ENCODE peak calls at places on chromosomes 3 and 15, in four cellular contexts. I is K562, Z is HepG2, M is GM12878. E is an unnamed sample.

GRCh38 chr3:59836525-59836924 is 786.7 kb upstream of the CFAP20DC start:
- DNase-seq in I (no peak), Z (no peak), M (no peak), E (no peak)

GRCh38 chr3:181698263-181698944 is 13.3 kb upstream of the SOX2 start:
- DNase-seq in I (no peak), Z (no peak), M (no peak), E (peak)

GRCh38 chr3:46065294-46065705 is 38.0 kb upstream of the XCR1 start:
- DNase-seq in I (no peak), Z (no peak), M (peak), E (no peak)

GRCh38 chr3:29453278-29453961 is 172.5 kb downstream of the RBMS3 start:
- DNase-seq in I (no peak), Z (no peak), M (no peak), E (no peak)

GRCh38 chr15:63675263-63675662 is 78.1 kb downstream of the FBXL22 start:
- DNase-seq in I (no peak), Z (no peak), M (no peak), E (no peak)

GRCh38 chr3:6394944-6395343 is 466.0 kb upstream of the GRM7 start:
- DNase-seq in I (no peak), Z (no peak), M (no peak), E (no peak)

GRCh38 chr3:124415471-124415960 is 314.7 kb upstream of the UMPS start:
- DNase-seq in I (no peak), Z (no peak), M (no peak), E (no peak)

GRCh38 chr3:14404396-14405119 is 2.2 kb downstream of the SLC6A6 start:
- DNase-seq in I (no peak), Z (no peak), M (no peak), E (no peak)

GRCh38 chr15:99165956-99166689 is 61.2 kb downstream of the SYNM start:
- DNase-seq in I (no peak), Z (no peak), M (no peak), E (no peak)

GRCh38 chr3:150879141-150879540 is 26.1 kb downstream of the MINDY4B start:
- DNase-seq in I (no peak), Z (no peak), M (no peak), E (no peak)

GRCh38 chr3:73786346-73786807 is 161.6 kb upstream of the PDZRN3 start:
- DNase-seq in I (no peak), Z (no peak), M (no peak), E (no peak)

GRCh38 chr3:42148086-42148842 is 57.1 kb downstream of the TRAK1 start:
- DNase-seq in I (no peak), Z (no peak), M (no peak), E (no peak)

GRCh38 chr15:98914626-98915025 is 93.0 kb downstream of the PGPEP1L start:
- DNase-seq in I (no peak), Z (no peak), M (no peak), E (no peak)

GRCh38 chr15:77851696-77852095 is 219.0 kb upstream of the LINGO1 start:
- DNase-seq in I (no peak), Z (peak), M (no peak), E (no peak)

GRCh38 chr3:64321747-64322146 is 96.5 kb upstream of the PRICKLE2 start:
- DNase-seq in I (no peak), Z (no peak), M (no peak), E (peak)

GRCh38 chr15:99131441-99132023 is 26.7 kb downstream of the SYNM start:
- DNase-seq in I (no peak), Z (peak), M (no peak), E (no peak)

GRCh38 chr15:77243716-77244401 is 172.9 kb upstream of the TSPAN3 start:
- DNase-seq in I (no peak), Z (no peak), M (no peak), E (no peak)

GRCh38 chr15:93121089-93121488 is 32.1 kb upstream of the RGMA start:
- DNase-seq in I (no peak), Z (no peak), M (no peak), E (no peak)

GRCh38 chr15:94857466-94857865 is 626.1 kb downstream of the MCTP2 start:
- DNase-seq in I (peak), Z (no peak), M (no peak), E (no peak)

GRCh38 chr3:142501004-142501926 is 53.4 kb upstream of the XRN1 start:
- DNase-seq in I (no peak), Z (no peak), M (no peak), E (no peak)

GRCh38 chr3:45054196-45054857 is 28.2 kb downstream of the CLEC3B start:
- DNase-seq in I (no peak), Z (no peak), M (no peak), E (no peak)

GRCh38 chr3:41933154-41933676 is 28.7 kb downstream of the ULK4 start:
- DNase-seq in I (no peak), Z (no peak), M (no peak), E (no peak)

GRCh38 chr15:35674873-35675781 is 129.2 kb upstream of the DPH6 start:
- DNase-seq in I (no peak), Z (no peak), M (peak), E (peak)

GRCh38 chr3:72753495-72753894 is 94.8 kb downstream of the SHQ1 start:
- DNase-seq in I (no peak), Z (peak), M (no peak), E (no peak)

GRCh38 chr3:32146669-32147315 is 40.4 kb downstream of the GPD1L start:
- DNase-seq in I (no peak), Z (no peak), M (no peak), E (no peak)

GRCh38 chr15:64678126-64678819 is 97.1 kb downstream of the RBPMS2 start:
- DNase-seq in I (no peak), Z (no peak), M (no peak), E (no peak)

GRCh38 chr3:173249457-173249856 is 108.4 kb upstream of the SPATA16 start:
- DNase-seq in I (no peak), Z (no peak), M (no peak), E (no peak)

GRCh38 chr3:45479627-45480026 is 91.3 kb downstream of the LARS2 start:
- DNase-seq in I (no peak), Z (peak), M (no peak), E (no peak)

GRCh38 chr3:120800625-120801024 is 58.1 kb downstream of the GTF2E1 start:
- DNase-seq in I (no peak), Z (no peak), M (no peak), E (no peak)
- H3K27ac ChIP-seq in I (no peak), Z (no peak), M (no peak), E (no peak)

DNA sequence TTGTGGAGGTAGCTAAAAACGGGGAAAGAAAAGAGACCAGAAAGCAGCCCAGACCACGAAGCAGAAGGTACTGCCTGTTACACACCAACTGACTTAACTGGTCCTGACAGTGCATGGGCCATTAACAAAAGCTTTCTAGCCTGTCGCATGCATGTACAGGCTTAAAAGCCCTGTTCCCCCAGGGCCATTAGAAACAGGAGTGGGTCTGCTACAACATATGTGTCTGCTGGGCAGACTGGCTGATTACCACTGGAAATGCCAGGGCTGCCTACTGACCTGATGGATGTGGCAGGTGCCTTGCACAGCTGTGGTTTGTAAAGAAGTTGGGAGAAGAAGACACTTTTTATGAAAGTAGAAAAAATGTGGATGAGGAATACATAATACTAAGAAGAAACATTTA is 137.4 kb downstream of the GAP43 start:
- DNase-seq in I (no peak), Z (no peak), M (no peak), E (no peak)
- TF ChIP-seq JUNB in I (no peak), Z (no peak), M (no peak), E (no peak)

GRCh38 chr3:169400874-169401273 is 262.6 kb downstream of the MECOM start:
- DNase-seq in I (no peak), Z (no peak), M (no peak), E (no peak)

GRCh38 chr3:169400205-169400604 is 263.3 kb downstream of the MECOM start:
- DNase-seq in I (no peak), Z (no peak), M (no peak), E (no peak)

GRCh38 chr3:169402667-169403360 is 260.7 kb downstream of the MECOM start:
- DNase-seq in I (no peak), Z (no peak), M (no peak), E (no peak)

GRCh38 chr3:169404491-169404890 is 259.0 kb downstream of the MECOM start:
- DNase-seq in I (no peak), Z (no peak), M (no peak), E (peak)

GRCh38 chr3:169403855-169404254 is 259.7 kb downstream of the MECOM start:
- DNase-seq in I (no peak), Z (no peak), M (no peak), E (no peak)
- H2AFZ ChIP-seq in I (no peak), Z (no peak), M (no peak), E (no peak)

GRCh38 chr3:152235709-152236298 is 32.9 kb upstream of the MBNL1 start:
- DNase-seq in I (peak), Z (peak), M (no peak), E (no peak)
- H3K27ac ChIP-seq in I (peak), Z (no peak), M (no peak), E (no peak)

DNA sequence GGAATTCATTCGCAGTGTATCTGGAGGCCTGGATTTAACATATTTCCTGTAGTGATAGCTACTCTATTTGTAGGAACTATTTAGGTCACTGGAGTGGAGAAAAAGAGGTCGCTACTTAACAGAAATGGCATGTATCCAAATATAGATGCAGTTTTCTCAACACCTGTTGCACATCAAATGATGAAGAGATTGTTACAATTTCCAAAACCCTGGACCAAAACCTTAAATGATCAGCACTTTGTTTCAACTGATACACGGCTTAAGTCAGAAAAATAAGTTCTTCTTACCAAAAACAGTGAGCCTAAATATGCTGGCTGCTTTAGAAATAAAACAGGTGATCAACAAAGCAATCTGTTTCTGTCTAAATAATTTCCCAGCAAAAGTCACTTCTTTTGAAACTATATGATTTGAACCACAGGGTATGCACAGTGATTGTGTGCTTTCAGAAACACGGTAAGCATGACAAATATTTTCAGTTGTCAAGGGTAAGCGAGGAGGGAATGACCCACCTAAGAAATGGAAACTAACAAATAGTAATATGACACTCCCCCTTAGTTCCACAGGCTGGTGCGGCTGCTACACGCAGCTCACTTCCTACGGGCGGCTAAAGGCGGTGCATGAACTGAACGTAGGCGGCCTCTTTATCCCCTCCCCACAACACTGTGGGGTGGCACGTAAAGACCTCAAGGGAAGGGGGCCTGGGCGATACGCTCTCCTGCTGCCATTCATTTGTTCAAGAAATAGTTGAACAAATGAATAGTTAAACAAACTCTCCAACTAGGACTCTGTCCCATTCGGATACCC is 1.1 kb downstream of the EHD4 start:
- DNase-seq in I (no peak), Z (peak), M (peak), E (peak)
- TF ChIP-seq JUNB in I (no peak), Z (no peak), M (peak), E (no peak)

E was measured in GM23338.